ENCODE peak calls at places on chromosome 6, in nine cellular contexts. L is T-helper 2 cell; J is activated T-cell treated with anti-CD3 and anti-CD28 coated beads, Interleukin-2, amount 50 U/mL, for 4 hours; K is left cardiac atrium; T is germinal center; M is epithelial cell of esophagus; Z is fibroblast of lung; S is activated T-helper 2 cell treated with anti-CD3 and anti-CD28 coated beads, Interferon-gamma antibody, Interleukin-2, Interleukin-4, amounts not matched to agents 10 μg/mL and 5 μg/mL and 100 μg/mL, durations not matched to agents 14 hours and 24 hours and 36 hours; G is activated CD8-positive, alpha-beta memory T cell treated with anti-CD3 and anti-CD28 coated beads, Interleukin-2, amount 50 U/mL, for 4 hours. I is an unnamed sample.

GRCh38 chr6:132612449-132613116 is 11.5 kb downstream of the TAAR2 start:
- DNase-seq in S (no peak), M (no peak), L (peak), Z (no peak), K (no peak), J (no peak), T (no peak), G (no peak), I (no peak)

GRCh38 chr6:31871068-31871659 is 7.6 kb downstream of the SLC44A4 start:
- DNase-seq in T (no peak), Z (peak), S (no peak), J (no peak), K (no peak), G (no peak), M (no peak), L (peak), I (no peak)

GRCh38 chr6:89951574-89952360 is 57.5 kb downstream of the GJA10 start:
- DNase-seq in M (peak), L (no peak), G (no peak), S (no peak), J (no peak), K (no peak), T (no peak), Z (peak), I (peak)

GRCh38 chr6:155530219-155530834 is 74.7 kb upstream of the NOX3 start:
- DNase-seq in T (peak), K (no peak), J (no peak), M (peak), G (no peak), L (peak), Z (peak), S (no peak), I (no peak)

GRCh38 chr6:110529907-110530306 is 53.5 kb upstream of the SLC22A16 start:
- DNase-seq in G (no peak), L (no peak), S (no peak), J (no peak), M (no peak), Z (peak), T (no peak), K (no peak), I (no peak)

GRCh38 chr6:33886673-33887144 is 82.9 kb upstream of the MLN start:
- DNase-seq in Z (peak), J (no peak), L (peak), S (no peak), T (no peak), K (peak), G (no peak), M (peak), I (no peak)

GRCh38 chr6:169962604-169963469 is 211.4 kb downstream of the ERMARD start:
- DNase-seq in S (peak), G (no peak), M (no peak), L (no peak), T (no peak), Z (no peak), K (no peak), J (no peak), I (no peak)

GRCh38 chr6:146289816-146290588 is 253.6 kb upstream of the RAB32 start:
- DNase-seq in K (no peak), J (no peak), Z (peak), T (no peak), L (no peak), S (no peak), G (no peak), M (peak), I (no peak)

GRCh38 chr6:129370268-129370916 is 339.6 kb downstream of the ARHGAP18 start:
- DNase-seq in L (peak), G (peak), J (peak), S (peak), T (peak), Z (peak), K (no peak), M (peak), I (no peak)

GRCh38 chr6:68527691-68528090 is 107.4 kb upstream of the ADGRB3 start:
- DNase-seq in J (no peak), Z (no peak), L (no peak), S (no peak), G (no peak), T (no peak), M (no peak), K (no peak), I (no peak)

GRCh38 chr6:157517601-157518359 is 136.8 kb downstream of the ZDHHC14 start:
- DNase-seq in S (no peak), Z (no peak), T (no peak), L (no peak), M (no peak), J (no peak), K (no peak), G (no peak), I (no peak)

GRCh38 chr6:6981923-6982322 is 125.8 kb upstream of the RREB1 start:
- DNase-seq in M (peak), T (no peak), K (no peak), Z (no peak), S (no peak), L (no peak), G (no peak), J (no peak), I (no peak)

GRCh38 chr6:151452750-151453427 is 963 bp upstream of the RMND1 start:
- DNase-seq in M (peak), S (no peak), G (no peak), J (no peak), Z (peak), T (no peak), L (no peak), K (peak), I (peak)

GRCh38 chr6:36830577-36830976 is 8.7 kb downstream of the CPNE5 start:
- DNase-seq in M (no peak), T (no peak), J (no peak), S (no peak), L (no peak), K (no peak), Z (no peak), G (no peak), I (no peak)

I was measured in C1 segment of cervical spinal cord.